ENCODE peak calls at places on chromosomes 4 and X, in four cellular contexts. C is aorta, P is GM23338, K is hepatocyte. N is an unnamed sample. For H3K4me1, the result is how much of the 10 kb centered on the place peaks cover.

GRCh38 chrX:53239474-53239873 is 14.5 kb upstream of the KDM5C start:
- DNase-seq in C (no peak), P (peak), K (no peak), N (peak)

GRCh38 chrX:134679644-134680043 is 21.4 kb upstream of the PLAC1 start:
- DNase-seq in C (no peak), P (no peak), K (no peak), N (no peak)

GRCh38 chr4:143178923-143179322 is 5.8 kb upstream of the USP38 start:
- DNase-seq in C (no peak), P (peak), K (no peak), N (no peak)

GRCh38 chr4:119025440-119025839 is 110.2 kb upstream of the MYOZ2 start:
- DNase-seq in C (peak), P (no peak), K (peak), N (no peak)

GRCh38 chrX:45322820-45323219 is 122.1 kb upstream of the DIPK2B start:
- DNase-seq in C (no peak), P (peak), K (no peak), N (no peak)

GRCh38 chrX:39859991-39860861 is 237.5 kb downstream of the BCOR start:
- DNase-seq in C (no peak), P (peak), K (peak), N (peak)

GRCh38 chr4:152536545-152537182 is 772 bp upstream of the FBXW7 start:
- DNase-seq in C (no peak), P (peak), K (peak), N (peak)

GRCh38 chrX:25039036-25039435 is 23.3 kb upstream of the ARX start:
- DNase-seq in C (no peak), P (no peak), K (no peak), N (no peak)

GRCh38 chrX:24860140-24860539 is 155.6 kb downstream of the ARX start:
- DNase-seq in C (no peak), P (no peak), K (no peak), N (no peak)

GRCh38 chr4:39096847-39097246 is 34.8 kb downstream of the KLHL5 start:
- DNase-seq in C (no peak), P (no peak), K (no peak), N (no peak)

GRCh38 chrX:28278236-28278635 is 297.0 kb upstream of the DCAF8L1 start:
- DNase-seq in C (no peak), P (no peak), K (no peak), N (no peak)

GRCh38 chr4:102324725-102325124 is 20.6 kb downstream of the SLC39A8 start:
- DNase-seq in C (no peak), P (no peak), K (no peak), N (no peak)

GRCh38 chr4:182143086-182143821 is 99.9 kb upstream of the TENM3 start:
- DNase-seq in C (peak), P (peak), K (peak), N (no peak)

GRCh38 chr4:71863457-71863856 is 79.6 kb upstream of the GC start:
- DNase-seq in C (no peak), P (no peak), K (no peak), N (no peak)

GRCh38 chr4:71864380-71864779 is 80.5 kb upstream of the GC start:
- DNase-seq in C (no peak), P (no peak), K (no peak), N (no peak)

GRCh38 chr4:71870456-71870855 is 86.6 kb upstream of the GC start:
- DNase-seq in C (no peak), P (no peak), K (no peak), N (no peak)

GRCh38 chr4:71866212-71866885 is 82.5 kb upstream of the GC start:
- DNase-seq in C (no peak), P (no peak), K (no peak), N (no peak)

DNA sequence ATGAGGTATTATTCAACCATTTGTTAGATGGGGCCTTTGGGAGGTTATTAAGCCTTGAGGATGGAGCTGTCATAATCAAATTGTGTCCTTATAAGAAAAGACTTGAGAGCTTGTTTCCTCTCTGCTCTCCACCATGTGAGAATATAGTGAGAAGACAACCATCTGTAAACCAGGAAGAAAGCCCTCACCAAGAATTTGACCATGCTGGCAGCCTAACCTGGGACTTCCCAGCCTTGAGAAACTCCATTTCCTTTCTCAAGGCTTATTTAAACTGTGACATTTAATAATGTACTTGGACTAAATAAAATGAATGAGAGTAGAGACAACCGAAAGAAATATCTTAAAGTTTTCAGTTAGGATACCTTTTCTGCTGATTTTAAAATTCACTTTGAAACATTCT is 83.7 kb upstream of the GC start:
- DNase-seq in C (no peak), P (no peak), K (no peak), N (no peak)
- H3K4me1 ChIP-seq in C (under half), P (under half), K (under half), N (under half)

GRCh38 chr4:3303445-3303824 is 10.6 kb downstream of the RGS12 start:
- DNase-seq in C (peak), P (no peak), K (no peak), N (no peak)
- H3K4me1 ChIP-seq in C (under half), P (under half), K (under half), N (under half)

GRCh38 chr4:73885570-73886230 is 16.5 kb downstream of the CXCL1 start:
- DNase-seq in C (no peak), P (no peak), K (no peak), N (no peak)
- H3K4me1 ChIP-seq in C (under half), P (under half), K (under half), N (under half)

GRCh38 chrX:9529223-9529622 is 64.4 kb downstream of the TBL1X start:
- DNase-seq in C (no peak), P (peak), K (no peak), N (no peak)
- H3K4me1 ChIP-seq in C (under half), P (under half), K (under half), N (under half)

GRCh38 chr4:20403846-20404245 is 152.1 kb downstream of the SLIT2 start:
- DNase-seq in C (no peak), P (no peak), K (no peak), N (no peak)
- H3K4me1 ChIP-seq in C (under half), P (under half), K (under half), N (under half)

GRCh38 chr4:176780995-176781738 is 11.6 kb downstream of the VEGFC start:
- DNase-seq in C (no peak), P (no peak), K (no peak), N (no peak)

GRCh38 chr4:176778491-176778890 is 14.2 kb downstream of the VEGFC start:
- DNase-seq in C (no peak), P (no peak), K (no peak), N (no peak)

GRCh38 chr4:176779421-176779820 is 13.3 kb downstream of the VEGFC start:
- DNase-seq in C (no peak), P (no peak), K (no peak), N (no peak)

GRCh38 chr4:176775326-176775725 is 17.4 kb downstream of the VEGFC start:
- DNase-seq in C (no peak), P (no peak), K (no peak), N (no peak)

GRCh38 chr4:176778063-176778462 is 14.7 kb downstream of the VEGFC start:
- DNase-seq in C (no peak), P (no peak), K (no peak), N (no peak)
- H3K4me1 ChIP-seq in C (under half), P (under half), K (under half), N (under half)

GRCh38 chrX:12977761-12978204 is 2.9 kb downstream of the TMSB4X start:
- DNase-seq in C (no peak), P (no peak), K (no peak), N (no peak)
- H3K4me1 ChIP-seq in C (under half), P (under half), K (under half), N (under half)

GRCh38 chrX:97387004-97387403 is 503.3 kb downstream of the RPA4 start:
- DNase-seq in C (no peak), P (no peak), K (no peak), N (no peak)

GRCh38 chrX:97380200-97380599 is 496.5 kb downstream of the RPA4 start:
- DNase-seq in C (no peak), P (no peak), K (no peak), N (no peak)

GRCh38 chrX:97389761-97390192 is 506.1 kb downstream of the RPA4 start:
- DNase-seq in C (no peak), P (no peak), K (peak), N (peak)

GRCh38 chrX:97384685-97385084 is 501.0 kb downstream of the RPA4 start:
- DNase-seq in C (no peak), P (no peak), K (no peak), N (no peak)
- H3K4me1 ChIP-seq in C (under half), P (under half), K (under half), N (under half)

DNA sequence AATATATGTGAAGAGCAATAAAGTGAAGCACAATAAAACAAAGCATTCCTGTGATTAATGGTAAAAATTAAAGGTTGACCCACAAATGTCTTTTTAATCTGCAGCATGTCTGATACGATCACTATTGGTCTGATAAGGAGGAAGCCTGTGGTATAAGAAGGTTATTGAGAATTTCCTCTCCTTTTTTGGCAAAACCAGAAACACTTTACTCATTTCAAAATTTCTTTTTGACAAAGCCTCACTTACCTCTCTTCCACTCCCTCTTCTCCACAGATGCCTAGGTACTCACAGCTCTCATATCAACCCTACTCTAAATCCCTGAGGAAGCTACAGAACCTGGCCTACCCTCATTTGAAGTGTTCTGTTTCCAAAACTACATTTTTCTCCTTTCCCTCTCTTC is 56.1 kb downstream of the TSPAN5 start:
- DNase-seq in C (no peak), P (no peak), K (no peak), N (no peak)
- H3K4me1 ChIP-seq in C (under half), P (under half), K (under half), N (under half)